ENCODE peak calls at places on chromosomes 6 and 20, in five cellular contexts. N, Q, C, G and J are unnamed samples.

GRCh38 chr20:1225729-1226313 is at the start of gene RAD21L1:
- DNase-seq in N (peak), Q (peak), C (no peak), G (peak), J (peak)

GRCh38 chr20:23116301-23117089 is 30.4 kb upstream of the CD93 start:
- DNase-seq in N (peak), Q (no peak), C (no peak), G (no peak), J (no peak)

GRCh38 chr6:118579786-118580185 is 31.7 kb downstream of the PLN start:
- DNase-seq in N (no peak), Q (no peak), C (no peak), G (no peak), J (no peak)

GRCh38 chr6:118968416-118968815 is 33.5 kb upstream of the MCM9 start:
- DNase-seq in N (peak), Q (peak), C (peak), G (no peak), J (no peak)

GRCh38 chr6:155782320-155782730 is 326.7 kb upstream of the NOX3 start:
- DNase-seq in N (no peak), Q (no peak), C (no peak), G (peak), J (no peak)

GRCh38 chr20:53839423-53840176 is 230.8 kb downstream of the BCAS1 start:
- DNase-seq in N (peak), Q (no peak), C (no peak), G (peak), J (no peak)

GRCh38 chr20:21433329-21433890 is 36.1 kb upstream of the NKX2-4 start:
- DNase-seq in N (no peak), Q (no peak), C (no peak), G (no peak), J (no peak)

GRCh38 chr6:49918787-49919186 is 45.2 kb downstream of the DEFB114 start:
- DNase-seq in N (no peak), Q (peak), C (no peak), G (no peak), J (no peak)

GRCh38 chr6:44301782-44302564 is 11.2 kb downstream of the AARS2 start:
- DNase-seq in N (no peak), Q (no peak), C (no peak), G (no peak), J (no peak)